ENCODE peak calls at places on chromosomes 2 and 18, in six cellular contexts. U, R, X, S, F and K are unnamed samples.
A peak's percentile ranks its signal among the peaks of the same experiment; 100 is the strongest.

GRCh38 chr2:222000326-222000725 is 298.5 kb downstream of the PAX3 start:
- DNase-seq in F (no peak), U (no peak), X (peak; percentile 67), S (no peak), R (peak; percentile 97), K (peak; percentile 98)

GRCh38 chr2:197208841-197209240 is 101.7 kb downstream of the ANKRD44 start:
- DNase-seq in S (no peak), R (no peak), U (no peak), X (no peak), F (no peak), K (peak; percentile 34)

GRCh38 chr18:3321133-3321812 is 59.3 kb downstream of the MYL12B start:
- DNase-seq in X (peak; percentile 56), F (peak; percentile 65), R (peak; percentile 99), S (no peak), U (no peak), K (peak; percentile 96)

GRCh38 chr2:47274054-47274779 is 119.1 kb upstream of the STPG4 start:
- DNase-seq in R (peak; percentile 59), U (no peak), S (no peak), F (no peak), X (no peak), K (peak; percentile 82)

GRCh38 chr18:33201509-33201926 is 239.0 kb downstream of the CCDC178 start:
- DNase-seq in R (peak; percentile 17), U (peak; percentile 24), S (peak; percentile 53), X (peak; percentile 59), F (peak; percentile 24), K (peak; percentile 32)

GRCh38 chr2:33763671-33764310 is 164.7 kb upstream of the FAM98A start:
- DNase-seq in F (no peak), X (no peak), S (no peak), U (no peak), R (no peak), K (no peak)

GRCh38 chr2:203407496-203407895 is 79.3 kb downstream of the ABI2 start:
- DNase-seq in S (no peak), F (no peak), U (no peak), R (peak; percentile 50), X (no peak), K (no peak)

GRCh38 chr18:25953111-25953510 is 137.3 kb downstream of the SS18 start:
- DNase-seq in R (no peak), F (no peak), U (no peak), X (no peak), S (no peak), K (no peak)

GRCh38 chr2:138979131-138979530 is 198.9 kb upstream of the NXPH2 start:
- DNase-seq in U (no peak), F (no peak), S (no peak), R (no peak), X (no peak), K (no peak)

GRCh38 chr2:29450823-29451222 is 335.6 kb downstream of the CLIP4 start:
- DNase-seq in X (no peak), R (no peak), U (no peak), S (no peak), F (no peak), K (no peak)